ENCODE peak calls at places on chromosomes 7 and 10, in nine cellular contexts. P, W, R, E, H, S, F, L and K are unnamed samples.

GRCh38 chr10:19077276-19077675 is 28.7 kb downstream of the MALRD1 start:
- DNase-seq in W (peak), P (no peak), L (no peak), R (no peak), H (no peak), S (no peak), E (no peak), F (no peak), K (no peak)

GRCh38 chr7:1883031-1883761 is 213.1 kb downstream of the ELFN1 start:
- DNase-seq in E (peak), R (no peak), F (peak), P (no peak), L (no peak), S (no peak), W (peak), H (peak), K (peak)

GRCh38 chr7:137829337-137829992 is 17.3 kb downstream of the DGKI start:
- DNase-seq in H (no peak), R (no peak), L (no peak), S (no peak), E (no peak), P (no peak), W (no peak), F (no peak), K (no peak)

GRCh38 chr10:44752451-44753441 is 158.4 kb upstream of the TMEM72 start:
- DNase-seq in H (no peak), P (peak), L (no peak), W (peak), R (no peak), E (peak), F (peak), S (no peak), K (peak)

GRCh38 chr7:104156842-104157277 is 51.0 kb downstream of the ORC5 start:
- DNase-seq in R (no peak), H (no peak), S (no peak), W (peak), P (no peak), E (peak), L (no peak), F (no peak), K (no peak)

GRCh38 chr10:86611386-86611785 is 43.0 kb upstream of the OPN4 start:
- DNase-seq in P (no peak), R (no peak), E (no peak), F (no peak), S (no peak), W (no peak), H (no peak), L (no peak), K (no peak)

GRCh38 chr7:20238754-20239324 is 21.7 kb upstream of the MACC1 start:
- DNase-seq in F (no peak), H (no peak), R (no peak), E (no peak), W (no peak), S (no peak), L (no peak), P (no peak), K (no peak)

GRCh38 chr10:79054203-79055099 is 14.3 kb upstream of the ZMIZ1 start:
- DNase-seq in L (no peak), H (no peak), S (peak), R (peak), F (no peak), P (peak), W (no peak), E (no peak), K (no peak)

GRCh38 chr10:51433949-51434348 is 265.4 kb downstream of the CSTF2T start:
- DNase-seq in R (no peak), L (no peak), S (no peak), E (no peak), H (no peak), W (no peak), F (no peak), P (peak), K (no peak)

GRCh38 chr7:96414931-96415292 is 93.0 kb upstream of the SLC25A13 start:
- DNase-seq in P (peak), F (peak), L (peak), E (peak), H (peak), R (no peak), S (peak), W (peak), K (peak)

GRCh38 chr7:70696139-70696782 is 435.7 kb upstream of the GALNT17 start:
- DNase-seq in E (no peak), P (no peak), W (peak), S (peak), R (no peak), F (peak), L (no peak), H (no peak), K (no peak)

GRCh38 chr7:139808401-139808800 is 20.7 kb upstream of the TBXAS1 start:
- DNase-seq in P (no peak), L (no peak), H (no peak), E (no peak), R (no peak), F (no peak), W (no peak), S (no peak), K (no peak)

GRCh38 chr10:123990889-123991288 is 99.3 kb upstream of the CPXM2 start:
- DNase-seq in E (no peak), F (no peak), S (no peak), L (no peak), P (no peak), W (no peak), H (no peak), R (no peak), K (no peak)

GRCh38 chr10:90968448-90969086 is 47.7 kb upstream of the ANKRD1 start:
- DNase-seq in L (no peak), S (no peak), P (no peak), W (peak), E (no peak), R (no peak), F (peak), H (no peak), K (peak)

GRCh38 chr10:4249841-4250496 is 465.0 kb upstream of the KLF6 start:
- DNase-seq in E (no peak), W (no peak), P (no peak), R (no peak), H (no peak), F (no peak), S (no peak), L (no peak), K (peak)

GRCh38 chr7:70808876-70809275 is 323.1 kb upstream of the GALNT17 start:
- DNase-seq in W (no peak), F (no peak), E (no peak), P (no peak), S (no peak), H (no peak), R (no peak), L (no peak), K (no peak)

GRCh38 chr10:6505300-6505699 is 74.8 kb downstream of the PRKCQ start:
- DNase-seq in R (no peak), W (no peak), L (no peak), F (no peak), H (no peak), E (no peak), S (no peak), P (no peak), K (no peak)

GRCh38 chr7:124712017-124712416 is 53.6 kb downstream of the GPR37 start:
- DNase-seq in P (no peak), E (no peak), W (no peak), F (no peak), R (no peak), H (no peak), S (no peak), L (no peak), K (no peak)

GRCh38 chr10:83289373-83289772 is 849.9 kb upstream of the GHITM start:
- DNase-seq in E (no peak), F (no peak), W (no peak), S (no peak), R (no peak), L (no peak), H (no peak), P (no peak), K (no peak)

GRCh38 chr10:32938554-32939061 is 19.4 kb downstream of the ITGB1 start:
- DNase-seq in F (no peak), P (peak), R (no peak), W (peak), S (peak), E (no peak), H (peak), L (peak), K (no peak)

DNA sequence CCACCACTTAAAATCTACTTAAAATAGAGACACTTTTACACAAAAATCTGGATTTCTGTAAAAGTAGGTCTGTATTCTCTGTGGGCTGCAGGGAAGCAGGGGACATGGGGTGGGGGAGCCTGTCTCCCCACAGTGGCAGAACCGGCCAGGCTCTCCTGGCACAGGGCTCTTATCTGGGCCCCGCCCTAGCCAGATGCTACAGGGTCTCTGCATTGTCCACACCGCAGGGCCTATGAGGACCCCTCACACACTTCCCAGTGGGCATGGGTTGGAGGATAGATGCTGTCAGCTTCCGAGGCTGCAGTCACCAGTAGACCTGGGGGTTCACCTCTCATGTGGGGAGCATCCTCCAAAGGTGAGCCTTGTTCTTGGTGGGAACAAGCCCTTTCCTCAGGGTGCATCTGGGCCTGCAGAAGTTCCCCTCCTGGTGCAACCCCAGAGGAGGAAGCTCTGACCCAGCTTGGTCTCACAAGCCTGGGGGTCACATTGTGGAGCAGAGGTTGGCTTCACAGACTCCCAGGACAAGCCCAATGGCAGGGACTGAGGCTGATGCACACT is 15.4 kb upstream of the MYL7 start:
- DNase-seq in W (no peak), P (no peak), R (no peak), S (no peak), F (no peak), L (no peak), E (no peak), H (no peak), K (no peak)
- H3K27ac ChIP-seq in W (no peak), P (no peak), R (no peak), S (no peak), F (no peak), L (no peak), E (no peak), H (no peak), K (no peak)

DNA sequence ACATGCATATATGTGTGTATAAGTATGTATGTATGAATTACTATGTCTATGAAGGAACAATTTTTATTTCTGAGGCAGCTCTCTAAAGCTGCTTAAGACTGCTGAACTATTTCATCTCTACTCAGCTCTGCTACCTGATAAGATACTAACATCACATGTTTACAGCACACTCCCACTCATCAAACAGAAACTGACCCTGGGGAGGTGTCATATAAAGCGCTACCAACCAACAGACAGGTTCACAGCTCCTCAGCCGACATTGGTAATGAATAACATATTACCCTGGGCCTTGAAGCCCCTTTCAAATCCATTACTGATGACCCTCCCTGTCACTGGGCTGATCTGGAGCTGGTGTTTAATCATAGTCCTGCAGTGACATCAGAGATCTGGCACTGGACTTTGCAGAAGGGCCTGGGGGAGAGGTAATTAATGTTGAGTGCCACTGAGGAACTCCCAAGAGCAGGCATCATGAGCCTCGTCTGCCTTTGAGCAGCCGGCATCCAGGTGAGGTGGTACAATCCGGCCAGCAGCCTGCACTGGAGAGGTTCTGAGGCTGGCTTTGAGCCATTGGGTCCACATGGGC is 306.6 kb upstream of the NFE2L3 start:
- DNase-seq in R (no peak), F (no peak), L (no peak), E (no peak), H (no peak), S (no peak), P (no peak), W (no peak), K (no peak)
- H3K27ac ChIP-seq in R (peak), F (peak), L (no peak), E (no peak), H (no peak), S (no peak), P (no peak), W (no peak), K (no peak)

DNA sequence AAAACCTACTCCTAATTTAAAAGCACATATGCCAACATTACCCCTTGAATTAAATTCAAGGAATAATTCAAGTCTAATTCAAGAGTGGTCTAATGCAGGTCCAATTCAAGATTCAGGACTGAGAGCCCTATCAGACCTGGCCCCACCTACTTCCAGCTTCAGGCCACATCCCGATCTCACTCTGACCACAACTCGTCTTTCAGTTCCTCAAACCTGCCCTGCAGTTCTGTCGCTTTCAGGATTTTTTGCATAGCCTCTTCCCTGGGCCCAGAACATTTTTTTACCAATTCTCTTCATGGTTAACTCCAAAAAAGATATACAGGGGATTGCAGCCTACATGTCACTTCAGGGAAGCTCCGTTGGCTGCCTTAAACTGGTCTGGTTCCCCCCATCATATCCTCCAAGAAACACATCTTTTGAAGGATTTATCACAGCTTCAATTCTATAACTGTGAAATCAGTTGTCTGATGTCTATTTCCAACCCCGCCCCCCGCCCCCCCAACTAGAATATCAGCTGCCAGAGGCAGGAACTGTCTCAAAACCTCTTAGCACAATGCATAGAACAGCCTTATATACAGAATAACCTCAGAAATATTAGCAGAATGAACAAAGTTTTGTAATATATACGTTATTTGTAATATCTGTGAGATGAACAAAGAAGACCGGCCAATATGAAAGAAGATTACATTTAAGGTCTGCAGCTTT is 20.8 kb downstream of the CCDC6 start:
- DNase-seq in F (no peak), R (no peak), P (no peak), W (no peak), L (no peak), E (no peak), S (no peak), H (no peak), K (no peak)
- H3K27ac ChIP-seq in F (no peak), R (no peak), P (no peak), W (no peak), L (no peak), E (no peak), S (no peak), H (no peak), K (no peak)

GRCh38 chr10:17190602-17191001 is 10.9 kb downstream of the TRDMT1 start:
- DNase-seq in F (no peak), W (no peak), P (no peak), S (no peak), E (no peak), L (no peak), R (no peak), H (no peak), K (no peak)
- H3K27ac ChIP-seq in F (no peak), W (no peak), P (no peak), S (no peak), E (peak), L (no peak), R (no peak), H (no peak), K (no peak)

DNA sequence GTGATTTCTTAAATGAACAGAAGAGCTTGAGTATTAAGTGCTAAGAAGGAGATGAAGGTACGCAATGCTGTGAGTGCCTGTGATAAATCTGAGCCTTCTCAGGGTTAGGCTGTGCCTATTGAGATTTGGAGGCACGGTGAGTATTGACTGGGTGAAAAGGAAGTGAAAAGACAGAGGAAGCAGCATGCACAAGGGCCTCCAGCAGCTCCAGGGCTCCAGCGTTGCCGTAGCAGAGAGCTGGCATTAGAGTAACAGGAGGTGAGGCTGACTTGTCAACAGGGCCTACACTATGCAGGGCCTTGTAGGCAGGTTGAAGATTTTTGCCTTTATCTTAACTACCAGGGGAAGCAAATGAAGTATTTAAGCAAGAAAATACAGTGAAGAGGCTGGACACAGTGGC is 54.1 kb upstream of the PDCD4 start:
- DNase-seq in W (no peak), R (no peak), H (no peak), P (no peak), E (no peak), L (no peak), F (no peak), S (no peak), K (no peak)
- H3K27ac ChIP-seq in W (no peak), R (no peak), H (no peak), P (no peak), E (no peak), L (no peak), F (no peak), S (no peak), K (no peak)

DNA sequence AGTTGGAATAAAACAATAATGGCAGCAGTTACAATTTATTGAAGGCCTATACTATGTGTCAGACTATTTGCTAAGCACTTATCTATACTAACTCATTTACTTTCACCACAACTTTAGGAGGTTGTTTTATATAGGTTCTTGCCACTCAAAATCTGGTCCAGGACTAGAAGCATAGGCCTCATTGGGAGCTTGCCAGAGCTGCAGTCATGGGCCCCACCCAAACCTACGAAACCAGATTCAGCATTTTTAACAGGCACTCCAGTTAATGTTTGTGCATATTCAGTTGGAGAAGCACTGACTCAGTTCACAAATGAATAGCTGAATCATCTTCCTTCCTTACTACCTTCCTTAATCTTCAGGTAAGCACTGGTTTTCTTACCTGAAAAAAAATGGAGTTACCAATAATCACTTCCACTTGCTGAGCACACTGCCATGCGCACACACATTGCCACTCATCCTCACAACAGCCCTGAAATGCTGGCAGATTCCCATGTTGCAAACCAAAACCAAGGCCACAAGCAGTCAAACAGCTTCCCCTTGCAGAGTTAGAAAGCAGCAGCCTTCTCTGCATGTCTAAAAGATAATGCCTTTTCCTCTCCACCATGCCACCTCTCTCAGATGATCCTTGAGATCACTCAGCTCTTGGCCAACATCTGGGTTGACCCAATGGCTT is 122.4 kb downstream of the SLC16A9 start:
- DNase-seq in H (no peak), L (no peak), W (no peak), F (no peak), P (no peak), S (peak), R (no peak), E (no peak), K (peak)
- H3K27ac ChIP-seq in H (no peak), L (no peak), W (no peak), F (no peak), P (no peak), S (peak), R (no peak), E (no peak), K (peak)

DNA sequence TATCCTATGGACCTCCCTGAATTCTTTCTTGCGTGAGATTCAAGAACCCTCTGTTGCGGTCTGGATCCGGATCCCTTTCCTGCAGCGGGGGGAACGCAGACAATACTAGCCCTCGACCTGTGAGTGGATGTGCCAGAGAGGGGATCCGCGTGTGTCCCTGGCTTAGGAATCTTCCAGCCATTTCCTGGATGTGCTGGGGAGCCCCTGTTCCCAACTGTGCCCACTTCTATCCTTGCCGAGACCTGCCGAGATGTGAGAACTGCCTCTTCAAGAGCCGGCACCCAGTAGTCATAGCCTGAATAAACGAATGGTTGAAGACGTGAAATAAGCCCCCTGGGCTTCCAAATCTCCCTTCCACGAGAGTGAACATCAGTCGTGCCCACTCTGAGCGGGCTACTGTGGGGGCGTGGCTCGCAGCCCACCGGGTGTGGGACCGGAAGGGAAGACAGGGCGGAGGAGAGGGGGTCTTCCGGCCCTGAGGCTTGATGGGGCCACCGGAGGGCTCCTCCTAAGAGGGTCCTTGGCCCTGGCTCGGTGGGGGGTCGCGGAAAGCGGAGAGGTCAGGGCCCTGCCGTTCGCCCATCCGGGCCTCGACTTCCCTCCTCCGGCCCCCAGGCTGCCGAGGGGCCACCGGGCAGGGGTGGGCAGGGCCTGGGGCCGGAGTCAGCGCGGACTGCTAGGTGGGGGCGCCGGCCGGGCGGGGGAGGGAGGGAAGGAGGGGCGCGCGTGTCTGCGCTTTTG is 1.3 kb upstream of the CCDC136 start:
- DNase-seq in H (peak), L (no peak), S (no peak), F (no peak), E (no peak), W (no peak), R (no peak), P (no peak), K (no peak)
- H3K27ac ChIP-seq in H (no peak), L (peak), S (no peak), F (no peak), E (no peak), W (no peak), R (peak), P (no peak), K (no peak)

DNA sequence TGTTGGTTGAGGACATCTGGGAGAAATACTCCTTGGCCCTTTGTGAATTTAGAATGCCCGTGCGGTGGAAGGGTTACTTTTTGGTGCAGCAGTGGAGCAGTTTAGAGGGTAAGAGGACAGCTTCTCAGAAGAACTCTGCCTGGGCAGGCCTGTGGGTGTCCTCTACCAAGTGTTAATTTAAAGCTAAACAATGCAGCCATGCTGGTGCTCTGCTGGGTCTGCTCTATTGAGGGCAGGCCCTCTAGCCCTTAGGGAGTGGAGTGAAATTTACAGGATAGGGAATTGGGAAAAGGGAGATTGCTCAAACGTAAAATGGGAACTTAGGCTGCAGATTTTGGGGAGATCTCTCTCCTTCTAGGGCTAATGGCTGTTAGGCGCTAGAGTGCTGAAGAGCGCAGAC is 22.1 kb downstream of the BLNK start:
- DNase-seq in H (no peak), R (no peak), S (no peak), F (no peak), W (no peak), P (no peak), E (no peak), L (no peak), K (no peak)
- H3K27ac ChIP-seq in H (no peak), R (no peak), S (no peak), F (no peak), W (no peak), P (no peak), E (no peak), L (no peak), K (no peak)